ENCODE peak calls at places on chromosomes 13 and 19, in ten cellular contexts. W, R, C, D, B, U, F, V, T and I are unnamed samples.

GRCh38 chr19:48867922-48868195 is 558 bp downstream of the PLEKHA4 start:
- DNase-seq in V (no peak), T (no peak), F (no peak), C (no peak), D (no peak), W (no peak), B (no peak), R (no peak), U (no peak), I (no peak)

GRCh38 chr19:47729799-47730520 is 15.4 kb upstream of the NOP53 start:
- DNase-seq in T (peak; percentile 91), C (no peak), B (peak; percentile 9), F (no peak), R (peak; percentile 39), D (peak; percentile 80), U (peak; percentile 91), V (peak; percentile 74), W (no peak), I (peak; percentile 75)

GRCh38 chr13:79779061-79779460 is 298.1 kb downstream of the NDFIP2 start:
- DNase-seq in D (no peak), C (no peak), F (no peak), T (no peak), U (no peak), R (no peak), B (no peak), V (no peak), W (no peak), I (no peak)

GRCh38 chr13:28258401-28258800 is 120.1 kb downstream of the PAN3 start:
- DNase-seq in T (no peak), D (no peak), R (no peak), B (no peak), V (no peak), F (no peak), W (no peak), U (no peak), C (no peak), I (no peak)

GRCh38 chr19:15337202-15337601 is 4.9 kb upstream of the BRD4 start:
- DNase-seq in T (no peak), V (no peak), W (no peak), R (no peak), U (no peak), C (peak; percentile 80), D (peak; percentile 58), B (no peak), F (no peak), I (no peak)

GRCh38 chr19:52527954-52528326 is 472 bp downstream of the ZNF808 start:
- DNase-seq in C (no peak), D (no peak), W (peak; percentile 47), F (no peak), U (peak; percentile 7), R (peak; percentile 10), V (no peak), B (no peak), T (peak; percentile 45), I (no peak)

GRCh38 chr19:19956431-19957075 is 55.8 kb downstream of the ZNF93 start:
- DNase-seq in B (no peak), T (no peak), W (no peak), V (no peak), U (no peak), C (no peak), D (no peak), F (no peak), R (no peak), I (no peak)

GRCh38 chr19:55066107-55066709 is 3.3 kb upstream of the RDH13 start:
- DNase-seq in V (no peak), C (no peak), B (no peak), T (no peak), R (no peak), F (no peak), U (no peak), D (peak; percentile 38), W (no peak), I (no peak)

GRCh38 chr19:34403784-34404108 is 453 bp upstream of the PDCD2L start:
- DNase-seq in D (no peak), B (no peak), C (no peak), W (no peak), U (no peak), T (no peak), F (no peak), V (no peak), R (no peak), I (no peak)

GRCh38 chr19:34409189-34410164 is 5.3 kb downstream of the PDCD2L start:
- DNase-seq in D (no peak), F (peak; percentile 55), B (no peak), U (no peak), R (no peak), V (no peak), C (no peak), W (no peak), T (no peak), I (no peak)

GRCh38 chr19:34408421-34408820 is 4.2 kb downstream of the PDCD2L start:
- DNase-seq in U (no peak), C (no peak), F (peak; percentile 28), W (peak; percentile 20), T (no peak), B (no peak), D (no peak), V (no peak), R (no peak), I (no peak)

GRCh38 chr19:34404109-34404909 is at the start of gene PDCD2L:
- DNase-seq in C (peak; percentile 85), T (peak; percentile 97), F (peak; percentile 85), V (peak; percentile 93), B (peak; percentile 91), W (peak; percentile 88), U (peak; percentile 87), D (peak; percentile 86), R (peak; percentile 96), I (peak; percentile 95)

GRCh38 chr19:34405892-34406660 is 1.9 kb downstream of the PDCD2L start:
- DNase-seq in F (no peak), C (no peak), D (no peak), W (no peak), U (no peak), V (no peak), B (no peak), R (no peak), T (no peak), I (no peak)
- H3K27ac ChIP-seq in F (no peak overlapping the region), C (no peak overlapping the region), D (no peak overlapping the region), W (no peak overlapping the region), U (no peak overlapping the region), V (no peak overlapping the region), B (no peak overlapping the region), R (no peak overlapping the region), T (no peak overlapping the region), I (no peak overlapping the region)

GRCh38 chr13:110137677-110138008 is 169.3 kb downstream of the COL4A1 start:
- DNase-seq in D (peak; percentile 58), B (no peak), U (peak; percentile 78), C (no peak), T (peak; percentile 83), W (no peak), R (peak; percentile 40), F (no peak), V (peak; percentile 59), I (peak; percentile 41)

GRCh38 chr13:110138700-110139036 is 168.3 kb downstream of the COL4A1 start:
- DNase-seq in F (peak; percentile 73), W (no peak), C (no peak), R (no peak), B (no peak), U (no peak), D (no peak), T (peak; percentile 60), V (no peak), I (no peak)

GRCh38 chr13:110140099-110140498 is 166.9 kb downstream of the COL4A1 start:
- DNase-seq in B (no peak), U (no peak), D (no peak), C (no peak), W (no peak), T (no peak), R (no peak), V (no peak), F (no peak), I (no peak)

GRCh38 chr13:110136660-110137585 is 170.0 kb downstream of the COL4A1 start:
- DNase-seq in W (no peak), F (peak; percentile 73), C (no peak), V (no peak), B (no peak), D (no peak), R (no peak), U (no peak), T (no peak), I (no peak)

GRCh38 chr13:110138009-110138699 is 168.8 kb downstream of the COL4A1 start:
- DNase-seq in U (peak; percentile 82), V (peak; percentile 61), B (peak; percentile 44), T (peak; percentile 79), C (peak; percentile 79), R (peak; percentile 49), F (peak; percentile 88), W (peak; percentile 76), D (peak; percentile 82), I (peak; percentile 90)
- TF ChIP-seq CTCF in U (peak; percentile 42), V (peak; percentile 23), B (no peak), T (no peak), C (no peak), R (no peak), F (peak; percentile 2), W (no peak), D (peak; percentile 32), I (no peak)

GRCh38 chr19:46620267-46620666 is 4.6 kb downstream of the PTGIR start:
- DNase-seq in R (no peak), C (no peak), V (no peak), T (no peak), D (no peak), U (no peak), F (no peak), B (no peak), W (no peak), I (no peak)

GRCh38 chr19:46616631-46617322 is 8.1 kb downstream of the PTGIR start:
- DNase-seq in T (peak; percentile 90), U (peak; percentile 66), W (no peak), V (peak; percentile 71), C (peak; percentile 85), F (no peak), D (peak; percentile 65), B (no peak), R (peak; percentile 69), I (peak; percentile 64)

GRCh38 chr19:46618670-46619231 is 6.1 kb downstream of the PTGIR start:
- DNase-seq in B (no peak), W (no peak), V (no peak), R (no peak), F (no peak), C (peak; percentile 37), U (no peak), D (no peak), T (peak; percentile 2), I (no peak)

GRCh38 chr19:46615966-46616365 is 8.9 kb downstream of the PTGIR start:
- DNase-seq in B (no peak), R (no peak), C (no peak), F (no peak), W (no peak), V (peak; percentile 1), U (no peak), T (no peak), D (no peak), I (no peak)

GRCh38 chr19:46617566-46618079 is 7.3 kb downstream of the PTGIR start:
- DNase-seq in T (no peak), V (no peak), R (no peak), D (no peak), B (no peak), C (no peak), W (no peak), U (no peak), F (no peak), I (no peak)
- H3K27ac ChIP-seq in T (peak overlapping the region; percentile 91), V (no peak overlapping the region), R (no peak overlapping the region), D (no peak overlapping the region), B (peak overlapping the region; percentile 61), C (no peak overlapping the region), W (no peak overlapping the region), U (no peak overlapping the region), F (peak overlapping the region; percentile 39), I (no peak overlapping the region)

DNA sequence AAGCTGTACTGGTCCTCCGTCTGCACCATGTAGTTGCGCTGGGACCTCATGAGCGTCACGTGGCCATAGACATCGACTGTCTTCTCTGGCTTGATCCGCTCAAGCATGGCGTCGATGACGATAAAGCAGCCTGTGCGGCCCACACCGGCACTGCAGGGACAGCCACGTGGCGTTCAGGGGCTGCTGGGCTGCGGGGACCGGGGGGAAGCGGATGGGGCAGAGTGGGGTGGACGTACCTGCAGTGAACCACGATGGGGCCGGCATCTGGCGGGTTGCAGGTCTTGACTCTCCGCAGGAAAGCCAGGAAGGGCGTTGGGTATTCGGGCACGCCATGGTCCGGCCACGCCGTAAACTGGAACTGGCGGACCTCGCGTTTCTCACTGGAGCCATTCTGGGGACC is 128.5 kb downstream of the PTPRS start:
- DNase-seq in F (no peak), U (no peak), V (no peak), C (no peak), B (no peak), W (no peak), R (no peak), D (no peak), T (no peak), I (no peak)
- TF ChIP-seq CTCF in F (no peak), U (no peak), V (no peak), C (no peak), B (no peak), W (no peak), R (no peak), D (no peak), T (no peak), I (no peak)